ENCODE peak calls at places on chromosomes 11 and 22, in four cellular contexts. J, Z, E and A are unnamed samples.

GRCh38 chr11:26949846-26950245 is 44.1 kb upstream of the FIBIN start:
- DNase-seq in J (no peak), Z (no peak), E (no peak), A (no peak)

GRCh38 chr11:33151411-33151810 is 9.9 kb downstream of the CSTF3 start:
- DNase-seq in J (no peak), Z (no peak), E (no peak), A (no peak)

GRCh38 chr11:112881461-112881860 is 79.8 kb upstream of the NCAM1 start:
- DNase-seq in J (no peak), Z (peak), E (peak), A (no peak)

GRCh38 chr11:104011031-104011430 is 25.4 kb upstream of the DDI1 start:
- DNase-seq in J (no peak), Z (no peak), E (no peak), A (no peak)

GRCh38 chr11:30488304-30488998 is 97.7 kb downstream of the MPPED2 start:
- DNase-seq in J (no peak), Z (no peak), E (no peak), A (no peak)

GRCh38 chr11:46808804-46809431 is 37.2 kb downstream of the CKAP5 start:
- DNase-seq in J (peak), Z (no peak), E (no peak), A (no peak)

GRCh38 chr11:74437441-74437840 is 29.9 kb downstream of the KCNE3 start:
- DNase-seq in J (no peak), Z (no peak), E (no peak), A (no peak)

GRCh38 chr11:134765565-134765964 is 353.5 kb upstream of the B3GAT1 start:
- DNase-seq in J (no peak), Z (no peak), E (no peak), A (no peak)

GRCh38 chr11:64130618-64131017 is 35.3 kb downstream of the MACROD1 start:
- DNase-seq in J (no peak), Z (no peak), E (no peak), A (no peak)

GRCh38 chr11:73372371-73372993 is 3.7 kb upstream of the RELT start:
- DNase-seq in J (no peak), Z (peak), E (peak), A (no peak)

GRCh38 chr11:119635041-119635745 is 93.8 kb downstream of the NECTIN1 start:
- DNase-seq in J (no peak), Z (no peak), E (no peak), A (no peak)

GRCh38 chr11:63813563-63814382 is 517 bp downstream of the SPINDOC start:
- DNase-seq in J (peak), Z (peak), E (peak), A (peak)

GRCh38 chr22:43897751-43898261 is 6.0 kb upstream of the PNPLA5 start:
- DNase-seq in J (no peak), Z (no peak), E (no peak), A (no peak)

GRCh38 chr11:19767691-19768151 is 55.1 kb downstream of the NAV2 start:
- DNase-seq in J (no peak), Z (no peak), E (no peak), A (no peak)

GRCh38 chr11:92424281-92424680 is 199.7 kb downstream of the FAT3 start:
- DNase-seq in J (no peak), Z (no peak), E (no peak), A (no peak)

GRCh38 chr11:9573775-9574555 is 495 bp downstream of the WEE1 start:
- DNase-seq in J (no peak), Z (peak), E (no peak), A (peak)

GRCh38 chr22:42949159-42949558 is 65.8 kb downstream of the PACSIN2 start:
- DNase-seq in J (no peak), Z (no peak), E (no peak), A (no peak)

GRCh38 chr11:121253951-121254350 is 38.6 kb upstream of the SC5D start:
- DNase-seq in J (no peak), Z (no peak), E (no peak), A (no peak)

GRCh38 chr11:69273571-69273970 is 20.4 kb upstream of the MYEOV start:
- DNase-seq in J (no peak), Z (no peak), E (no peak), A (no peak)

GRCh38 chr22:38017272-38017920 is 33.0 kb upstream of the SOX10 start:
- DNase-seq in J (no peak), Z (peak), E (no peak), A (no peak)

GRCh38 chr11:123469586-123469985 is 39.5 kb downstream of the GRAMD1B start:
- DNase-seq in J (no peak), Z (no peak), E (no peak), A (no peak)

GRCh38 chr11:119306373-119306890 is 10.5 kb downstream of the MCAM start:
- DNase-seq in J (peak), Z (no peak), E (no peak), A (peak)

GRCh38 chr11:117282956-117283355 is 8.2 kb upstream of the BACE1-AS start:
- DNase-seq in J (no peak), Z (no peak), E (no peak), A (no peak)

GRCh38 chr11:117281159-117281558 is 10.0 kb upstream of the BACE1-AS start:
- DNase-seq in J (no peak), Z (no peak), E (no peak), A (no peak)

GRCh38 chr11:117279711-117280376 is 11.3 kb upstream of the BACE1-AS start:
- DNase-seq in J (peak), Z (no peak), E (no peak), A (no peak)

GRCh38 chr11:117284053-117284452 is 7.1 kb upstream of the BACE1-AS start:
- DNase-seq in J (no peak), Z (no peak), E (no peak), A (no peak)

GRCh38 chr11:117281869-117282268 is 9.3 kb upstream of the BACE1-AS start:
- DNase-seq in J (no peak), Z (no peak), E (no peak), A (no peak)
- H3K27ac ChIP-seq in J (no peak), Z (no peak), E (no peak), A (no peak)

GRCh38 chr11:1939006-1939626 is 8.0 kb upstream of the MRPL23 start:
- DNase-seq in J (peak), Z (peak), E (peak), A (peak)
- H3K27ac ChIP-seq in J (no peak), Z (peak), E (no peak), A (no peak)

GRCh38 chr11:3341298-3341697 is 37.6 kb downstream of the ZNF195 start:
- DNase-seq in J (peak), Z (peak), E (peak), A (peak)
- H3K27ac ChIP-seq in J (no peak), Z (no peak), E (no peak), A (no peak)

DNA sequence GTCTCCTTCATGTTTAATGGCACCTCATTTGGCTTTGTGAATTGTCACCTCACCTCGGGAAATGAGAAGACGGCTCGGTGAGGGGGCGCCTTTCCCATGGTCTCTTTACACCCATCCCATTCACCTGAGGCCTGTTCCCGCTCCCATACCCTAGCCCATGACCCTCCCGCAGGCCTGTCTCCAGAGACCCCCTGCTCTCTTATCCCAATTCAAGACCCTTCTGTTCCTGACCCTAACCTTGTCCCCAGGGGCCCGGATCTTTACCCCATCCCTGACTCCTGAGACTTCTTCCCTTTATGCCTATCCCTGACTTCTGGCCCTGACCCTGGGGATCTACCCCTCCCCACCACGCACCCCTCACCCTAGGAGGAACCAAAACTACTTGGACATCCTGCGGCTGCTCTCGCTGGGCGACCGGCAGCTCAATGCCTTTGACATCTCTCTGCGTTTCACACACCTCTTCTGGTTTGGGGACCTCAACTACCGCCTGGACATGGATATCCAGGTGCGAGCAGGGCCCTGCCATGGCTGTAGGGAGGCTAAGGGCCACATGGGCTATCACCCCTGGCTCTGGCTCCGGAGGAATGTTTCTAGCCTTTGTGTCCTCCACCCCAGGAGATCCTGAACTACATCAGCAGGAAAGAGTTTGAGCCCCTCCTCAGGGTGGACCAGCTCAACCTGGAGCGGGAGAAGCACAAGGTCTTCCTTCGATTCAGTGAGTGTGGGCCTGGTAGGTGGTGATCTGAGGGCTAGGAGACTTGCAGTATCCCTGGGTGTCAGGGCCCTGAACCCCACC is 7.9 kb downstream of the INPPL1 start:
- DNase-seq in J (no peak), Z (no peak), E (peak), A (no peak)
- H3K27ac ChIP-seq in J (no peak), Z (no peak), E (no peak), A (no peak)

GRCh38 chr22:20536590-20537324 is 29.3 kb downstream of the MED15 start:
- DNase-seq in J (no peak), Z (peak), E (no peak), A (no peak)
- H3K27ac ChIP-seq in J (no peak), Z (peak), E (no peak), A (no peak)